ENCODE peak calls at places on chromosomes 5 and 9, in five cellular contexts. One of them, this sample, is unnamed.

GRCh38 chr5:128534729-128535128 is 3.3 kb downstream of the FBN2 start:
- DNase-seq in HepG2: no peak
- DNase-seq in progenitor cell of endocrine pancreas: no peak
- DNase-seq in fibroblast of mammary gland: peak; percentile 35
- DNase-seq in MM.1S: no peak
- DNase-seq in this sample: no peak

GRCh38 chr5:168193518-168194240 is 97.8 kb upstream of the WWC1 start:
- DNase-seq in fibroblast of mammary gland: no peak
- DNase-seq in HepG2: no peak
- DNase-seq in progenitor cell of endocrine pancreas: no peak
- DNase-seq in MM.1S: no peak
- DNase-seq in this sample: no peak

GRCh38 chr9:76330034-76330433 is 64.2 kb downstream of the RFK start:
- DNase-seq in fibroblast of mammary gland: no peak
- DNase-seq in HepG2: no peak
- DNase-seq in MM.1S: no peak
- DNase-seq in progenitor cell of endocrine pancreas: no peak
- DNase-seq in this sample: no peak

GRCh38 chr9:99140685-99141314 is 35.9 kb downstream of the TGFBR1 start:
- DNase-seq in fibroblast of mammary gland: peak; percentile 70
- DNase-seq in HepG2: peak; percentile 35
- DNase-seq in progenitor cell of endocrine pancreas: no peak
- DNase-seq in MM.1S: peak; percentile 30
- DNase-seq in this sample: peak; percentile 37

GRCh38 chr9:76321185-76321828 is 72.9 kb downstream of the RFK start:
- DNase-seq in fibroblast of mammary gland: peak; percentile 73
- DNase-seq in MM.1S: no peak
- DNase-seq in progenitor cell of endocrine pancreas: no peak
- DNase-seq in HepG2: no peak
- DNase-seq in this sample: no peak

GRCh38 chr5:172412724-172413260 is 41.5 kb downstream of the SH3PXD2B start:
- DNase-seq in progenitor cell of endocrine pancreas: no peak
- DNase-seq in HepG2: no peak
- DNase-seq in fibroblast of mammary gland: peak; percentile 100
- DNase-seq in MM.1S: no peak
- DNase-seq in this sample: no peak

GRCh38 chr9:112601646-112602045 is 115.0 kb downstream of the KIAA1958 start:
- DNase-seq in fibroblast of mammary gland: peak; percentile 30
- DNase-seq in HepG2: no peak
- DNase-seq in progenitor cell of endocrine pancreas: no peak
- DNase-seq in MM.1S: no peak
- DNase-seq in this sample: no peak

GRCh38 chr5:139985733-139986132 is 57.4 kb downstream of the NRG2 start:
- DNase-seq in MM.1S: no peak
- DNase-seq in fibroblast of mammary gland: peak; percentile 78
- DNase-seq in HepG2: peak; percentile 21
- DNase-seq in progenitor cell of endocrine pancreas: no peak
- DNase-seq in this sample: no peak

GRCh38 chr5:176406436-176407052 is 9.8 kb downstream of the CLTB start:
- DNase-seq in HepG2: no peak
- DNase-seq in progenitor cell of endocrine pancreas: no peak
- DNase-seq in MM.1S: peak; percentile 92
- DNase-seq in fibroblast of mammary gland: no peak
- DNase-seq in this sample: no peak

GRCh38 chr9:89274838-89275237 is 36.2 kb upstream of the CKS2 start:
- DNase-seq in MM.1S: no peak
- DNase-seq in progenitor cell of endocrine pancreas: no peak
- DNase-seq in HepG2: no peak
- DNase-seq in fibroblast of mammary gland: peak; percentile 99
- DNase-seq in this sample: no peak

GRCh38 chr9:27851858-27852257 is 278.6 kb upstream of the C9orf72 start:
- DNase-seq in MM.1S: no peak
- DNase-seq in HepG2: no peak
- DNase-seq in progenitor cell of endocrine pancreas: no peak
- DNase-seq in fibroblast of mammary gland: no peak
- DNase-seq in this sample: no peak

GRCh38 chr9:125455876-125456275 is 194.2 kb downstream of the GAPVD1 start:
- DNase-seq in HepG2: no peak
- DNase-seq in fibroblast of mammary gland: no peak
- DNase-seq in MM.1S: no peak
- DNase-seq in progenitor cell of endocrine pancreas: no peak
- DNase-seq in this sample: no peak

GRCh38 chr5:154966081-154966841 is 25.4 kb downstream of the MRPL22 start:
- DNase-seq in fibroblast of mammary gland: no peak
- DNase-seq in MM.1S: no peak
- DNase-seq in HepG2: no peak
- DNase-seq in progenitor cell of endocrine pancreas: no peak
- DNase-seq in this sample: no peak

GRCh38 chr5:61765471-61765870 is 433.4 kb downstream of the ZSWIM6 start:
- DNase-seq in progenitor cell of endocrine pancreas: no peak
- DNase-seq in MM.1S: no peak
- DNase-seq in HepG2: no peak
- DNase-seq in fibroblast of mammary gland: no peak
- DNase-seq in this sample: no peak

GRCh38 chr5:139709587-139710369 is 61.6 kb downstream of the CXXC5 start:
- DNase-seq in fibroblast of mammary gland: no peak
- DNase-seq in progenitor cell of endocrine pancreas: no peak
- DNase-seq in MM.1S: no peak
- DNase-seq in HepG2: no peak
- DNase-seq in this sample: peak; percentile 78

GRCh38 chr5:80871541-80871961 is 88.6 kb upstream of the RASGRF2 start:
- DNase-seq in fibroblast of mammary gland: peak; percentile 77
- DNase-seq in MM.1S: no peak
- DNase-seq in HepG2: peak; percentile 8
- DNase-seq in progenitor cell of endocrine pancreas: no peak
- DNase-seq in this sample: no peak

GRCh38 chr9:93899609-93900435 is 55.3 kb downstream of the BARX1 start:
- DNase-seq in MM.1S: no peak
- DNase-seq in fibroblast of mammary gland: no peak
- DNase-seq in HepG2: no peak
- DNase-seq in progenitor cell of endocrine pancreas: peak; percentile 6
- DNase-seq in this sample: no peak

GRCh38 chr5:179901915-179902762 is 5.6 kb downstream of the TBC1D9B start:
- DNase-seq in progenitor cell of endocrine pancreas: no peak
- DNase-seq in HepG2: no peak
- DNase-seq in MM.1S: no peak
- DNase-seq in fibroblast of mammary gland: peak; percentile 14
- DNase-seq in this sample: no peak

GRCh38 chr9:88355166-88355565 is 33.1 kb upstream of the SPIN1 start:
- DNase-seq in progenitor cell of endocrine pancreas: no peak
- DNase-seq in HepG2: no peak
- DNase-seq in MM.1S: no peak
- DNase-seq in fibroblast of mammary gland: peak; percentile 32
- DNase-seq in this sample: no peak

GRCh38 chr5:96036301-96036700 is 74.7 kb upstream of the ELL2 start:
- DNase-seq in MM.1S: no peak
- DNase-seq in fibroblast of mammary gland: no peak
- DNase-seq in HepG2: no peak
- DNase-seq in progenitor cell of endocrine pancreas: no peak
- DNase-seq in this sample: no peak

DNA sequence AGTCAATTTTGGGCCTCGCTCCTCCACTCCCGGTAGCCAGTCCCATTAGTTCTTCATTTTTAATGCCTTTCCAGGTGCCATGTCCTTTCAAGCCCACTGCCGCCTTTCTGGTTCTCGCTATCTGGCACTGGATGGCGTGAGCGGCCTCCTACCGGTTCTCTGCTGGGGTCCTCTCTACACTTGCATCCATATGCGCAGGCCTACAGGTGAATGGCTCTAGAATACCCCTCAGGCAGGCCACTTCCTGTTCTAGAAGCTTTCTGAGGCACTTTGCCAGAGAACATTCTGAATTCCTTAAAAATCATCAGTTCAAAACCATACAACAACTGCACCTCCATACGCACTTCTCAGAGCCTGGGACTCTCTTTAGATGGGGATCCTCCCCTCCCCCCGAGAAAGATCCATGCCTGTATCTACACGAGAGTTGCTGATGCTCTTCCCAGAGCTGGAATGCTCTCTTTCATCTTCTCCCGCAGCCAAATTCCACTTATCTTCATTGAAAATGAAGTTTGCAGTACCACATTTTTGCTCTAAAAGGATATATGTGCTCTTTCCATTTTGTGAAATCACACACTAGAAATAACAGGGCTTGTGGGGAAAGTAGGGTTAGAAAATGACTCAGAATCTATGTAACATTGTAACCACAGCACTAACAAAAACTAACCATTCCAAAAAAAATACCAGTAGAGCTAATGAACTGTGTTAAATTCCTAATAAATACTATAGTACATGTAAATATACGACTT is 1.4 kb upstream of the LHFPL2 start:
- DNase-seq in MM.1S: no peak
- DNase-seq in progenitor cell of endocrine pancreas: no peak
- DNase-seq in fibroblast of mammary gland: peak; percentile 70
- DNase-seq in HepG2: peak; percentile 44
- DNase-seq in this sample: no peak
- TF ChIP-seq CTCF in MM.1S: no peak
- TF ChIP-seq CTCF in progenitor cell of endocrine pancreas: no peak
- TF ChIP-seq CTCF in fibroblast of mammary gland: no peak
- TF ChIP-seq CTCF in HepG2: peak; percentile 46
- TF ChIP-seq CTCF in this sample: no peak

GRCh38 chr9:137582286-137582860 is 3.6 kb upstream of the DPH7 start:
- DNase-seq in progenitor cell of endocrine pancreas: no peak
- DNase-seq in MM.1S: no peak
- DNase-seq in fibroblast of mammary gland: peak; percentile 37
- DNase-seq in HepG2: no peak
- DNase-seq in this sample: no peak
- TF ChIP-seq CTCF in progenitor cell of endocrine pancreas: peak; percentile 32
- TF ChIP-seq CTCF in MM.1S: no peak
- TF ChIP-seq CTCF in fibroblast of mammary gland: peak; percentile 33
- TF ChIP-seq CTCF in HepG2: peak; percentile 60
- TF ChIP-seq CTCF in this sample: peak; percentile 43

GRCh38 chr9:37362430-37362829 is 60.1 kb upstream of the GRHPR start:
- DNase-seq in fibroblast of mammary gland: no peak
- DNase-seq in HepG2: no peak
- DNase-seq in MM.1S: no peak
- DNase-seq in progenitor cell of endocrine pancreas: no peak
- DNase-seq in this sample: no peak

GRCh38 chr9:37364136-37364535 is 58.4 kb upstream of the GRHPR start:
- DNase-seq in fibroblast of mammary gland: no peak
- DNase-seq in progenitor cell of endocrine pancreas: no peak
- DNase-seq in MM.1S: no peak
- DNase-seq in HepG2: no peak
- DNase-seq in this sample: no peak

GRCh38 chr9:37369671-37370070 is 52.8 kb upstream of the GRHPR start:
- DNase-seq in MM.1S: no peak
- DNase-seq in fibroblast of mammary gland: no peak
- DNase-seq in progenitor cell of endocrine pancreas: no peak
- DNase-seq in HepG2: no peak
- DNase-seq in this sample: no peak

GRCh38 chr9:37363124-37363523 is 59.4 kb upstream of the GRHPR start:
- DNase-seq in HepG2: no peak
- DNase-seq in progenitor cell of endocrine pancreas: no peak
- DNase-seq in MM.1S: no peak
- DNase-seq in fibroblast of mammary gland: no peak
- DNase-seq in this sample: no peak

DNA sequence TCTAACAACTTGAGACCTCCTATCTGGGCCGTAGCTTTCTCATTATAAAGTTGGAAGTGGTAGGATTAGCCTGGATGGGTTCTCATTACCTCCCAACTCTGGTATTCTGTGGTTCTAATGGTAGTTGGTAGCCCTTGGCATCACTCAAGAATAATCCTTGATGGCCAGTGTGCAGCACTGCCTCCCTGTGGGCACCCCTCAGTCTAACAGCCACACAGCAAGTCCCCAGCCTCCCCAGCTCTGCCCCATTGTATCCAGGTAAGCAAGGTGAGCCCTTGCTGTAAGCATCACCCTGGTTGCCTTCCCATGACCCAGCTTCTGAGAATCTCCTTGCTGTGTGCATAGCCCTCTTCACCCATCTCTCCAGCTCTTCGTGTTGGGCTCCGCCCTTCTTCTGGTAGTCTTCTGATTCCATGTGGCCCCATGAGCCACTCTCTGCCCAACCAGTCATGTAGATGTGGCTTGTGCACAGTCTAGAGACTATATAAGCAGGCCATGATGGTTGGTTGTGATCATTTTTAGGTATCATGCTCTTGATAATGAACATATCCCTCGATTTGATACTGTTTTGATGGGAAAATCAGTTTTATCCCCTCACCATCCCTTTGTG is 57.6 kb upstream of the GRHPR start:
- DNase-seq in fibroblast of mammary gland: peak; percentile 7
- DNase-seq in MM.1S: no peak
- DNase-seq in HepG2: no peak
- DNase-seq in progenitor cell of endocrine pancreas: no peak
- DNase-seq in this sample: no peak
- TF ChIP-seq CTCF in fibroblast of mammary gland: peak; percentile 24
- TF ChIP-seq CTCF in MM.1S: peak; percentile 32
- TF ChIP-seq CTCF in HepG2: peak; percentile 44
- TF ChIP-seq CTCF in progenitor cell of endocrine pancreas: no peak
- TF ChIP-seq CTCF in this sample: peak; percentile 57

DNA sequence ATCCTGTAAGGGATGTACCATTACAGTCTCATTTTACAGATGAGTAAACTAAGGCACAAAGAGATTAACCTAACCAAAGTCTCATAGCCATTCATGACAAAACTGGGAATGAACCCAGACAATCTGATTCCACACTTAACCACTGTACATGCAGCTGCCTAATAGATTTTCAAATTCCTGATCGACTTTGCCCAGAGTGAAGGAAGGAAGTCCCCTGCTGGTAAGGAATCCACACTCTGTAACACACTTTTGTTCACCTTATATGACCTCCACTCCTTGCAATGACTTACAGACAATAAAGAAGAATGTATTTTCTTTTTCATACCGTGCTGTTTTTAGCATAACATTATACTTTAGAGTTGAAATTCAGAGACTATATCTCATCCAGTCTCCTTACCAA is 31.3 kb upstream of the PLPP6 start:
- DNase-seq in HepG2: no peak
- DNase-seq in progenitor cell of endocrine pancreas: no peak
- DNase-seq in fibroblast of mammary gland: peak; percentile 2
- DNase-seq in MM.1S: no peak
- DNase-seq in this sample: no peak
- TF ChIP-seq CTCF in HepG2: no peak
- TF ChIP-seq CTCF in progenitor cell of endocrine pancreas: no peak
- TF ChIP-seq CTCF in fibroblast of mammary gland: peak; percentile 2
- TF ChIP-seq CTCF in MM.1S: no peak
- TF ChIP-seq CTCF in this sample: no peak

This sample was measured in GM13977.